ENCODE peak calls at places on chromosomes 6 and 20, in ten cellular contexts. P is endothelial cell; E is coronary artery; I is transverse colon; D is body of pancreas; A is CD8-positive, alpha-beta T cell; C is lower leg skin; O is neural progenitor cell; R is spleen; G is mesothelial cell of epicardium. M is an unnamed sample.

GRCh38 chr20:3248167-3248992 is 9.4 kb upstream of the SLC4A11 start:
- DNase-seq in P (peak; percentile 34), A (no peak), R (peak; percentile 74), D (peak; percentile 40), I (no peak), O (peak; percentile 83), E (no peak), C (no peak), G (no peak), M (no peak)

GRCh38 chr6:79498842-79499241 is 38.4 kb downstream of the LCA5 start:
- DNase-seq in R (no peak), I (no peak), A (no peak), C (no peak), E (no peak), G (no peak), P (no peak), D (no peak), O (no peak), M (no peak)

GRCh38 chr20:48769111-48769879 is 58.5 kb downstream of the PREX1 start:
- DNase-seq in D (no peak), R (peak; percentile 88), I (no peak), P (no peak), G (no peak), C (no peak), A (peak; percentile 98), E (no peak), O (no peak), M (peak; percentile 73)

GRCh38 chr6:50353603-50354002 is 303.9 kb upstream of the DEFB112 start:
- DNase-seq in P (no peak), G (no peak), R (no peak), D (no peak), I (no peak), O (no peak), C (no peak), A (no peak), E (no peak), M (no peak)

GRCh38 chr6:111280445-111280844 is 193.1 kb downstream of the SLC16A10 start:
- DNase-seq in D (no peak), A (no peak), C (no peak), G (no peak), P (no peak), O (no peak), I (no peak), E (no peak), R (no peak), M (no peak)

GRCh38 chr6:113586966-113587699 is 270.0 kb upstream of the MARCKS start:
- DNase-seq in C (no peak), D (no peak), I (no peak), R (no peak), G (no peak), O (peak; percentile 90), P (no peak), A (no peak), E (no peak), M (no peak)

GRCh38 chr6:143596857-143597256 is 80.9 kb upstream of the PHACTR2 start:
- DNase-seq in I (no peak), D (peak; percentile 31), R (no peak), G (no peak), C (peak; percentile 92), A (no peak), P (no peak), E (no peak), O (no peak), M (no peak)

GRCh38 chr6:73134588-73134987 is 90.7 kb downstream of the KHDC1L start:
- DNase-seq in G (no peak), E (no peak), R (no peak), I (peak; percentile 23), D (peak; percentile 59), O (peak; percentile 87), A (no peak), P (peak; percentile 83), C (no peak), M (peak; percentile 44)

GRCh38 chr20:32466739-32467505 is 108.8 kb downstream of the ASXL1 start:
- DNase-seq in O (no peak), G (no peak), I (no peak), C (no peak), D (peak; percentile 8), R (no peak), P (no peak), E (no peak), A (no peak), M (no peak)

GRCh38 chr6:121896363-121896762 is 460.9 kb downstream of the GJA1 start:
- DNase-seq in O (no peak), D (no peak), A (no peak), R (no peak), G (no peak), I (no peak), E (no peak), C (no peak), P (no peak), M (no peak)

GRCh38 chr6:15457903-15458530 is 204.8 kb downstream of the DTNBP1 start:
- DNase-seq in D (no peak), A (no peak), E (no peak), R (no peak), I (no peak), O (no peak), G (no peak), P (no peak), C (no peak), M (no peak)

GRCh38 chr6:83474309-83474708 is 38.0 kb upstream of the PRSS35 start:
- DNase-seq in A (no peak), G (no peak), I (peak; percentile 11), R (no peak), C (no peak), P (no peak), O (no peak), D (no peak), E (no peak), M (no peak)

GRCh38 chr6:168828800-168829199 is 387.8 kb downstream of the SMOC2 start:
- DNase-seq in O (no peak), E (no peak), D (no peak), C (no peak), G (no peak), R (no peak), I (no peak), A (no peak), P (no peak), M (no peak)

GRCh38 chr20:11454966-11455799 is 462.5 kb upstream of the BTBD3 start:
- DNase-seq in I (peak; percentile 17), G (no peak), R (no peak), P (peak; percentile 15), E (no peak), A (no peak), C (no peak), D (no peak), O (no peak), M (no peak)

GRCh38 chr6:150930816-150931215 is 65.3 kb downstream of the MTHFD1L start:
- DNase-seq in E (no peak), P (no peak), I (no peak), A (no peak), R (no peak), C (no peak), O (no peak), D (no peak), G (no peak), M (no peak)

DNA sequence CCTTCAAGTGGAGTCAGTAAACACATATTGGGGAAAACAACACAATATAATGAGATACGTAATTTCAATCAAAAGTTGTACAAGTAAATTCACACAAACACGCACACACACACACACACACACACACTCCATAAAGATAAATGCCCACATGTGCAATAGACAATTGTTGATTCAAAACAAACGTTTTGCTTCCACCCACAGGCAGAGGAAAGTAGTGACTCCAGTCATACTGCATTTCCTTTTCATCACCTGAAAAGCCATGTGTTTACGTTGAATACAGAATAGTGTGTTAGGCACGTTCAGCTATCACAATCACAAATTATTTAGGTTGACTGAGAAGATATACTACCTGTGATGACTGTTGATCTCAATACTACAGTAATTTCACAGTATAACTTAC is 443.8 kb upstream of the MANEA start:
- DNase-seq in C (no peak), D (no peak), R (no peak), G (no peak), E (no peak), A (no peak), P (peak; percentile 6), O (peak; percentile 30), I (no peak), M (no peak)
- TF ChIP-seq CTCF in C (no peak), D (no peak), R (no peak), G (no peak), E (no peak), A (no peak), P (no peak), O (peak; percentile 50), I (no peak), M (no peak)

GRCh38 chr6:139473239-139473701 is 98.8 kb upstream of the CITED2 start:
- DNase-seq in A (no peak), G (no peak), R (no peak), C (no peak), D (peak; percentile 68), O (peak; percentile 57), E (no peak), P (no peak), I (no peak), M (no peak)
- TF ChIP-seq CTCF in A (no peak), G (no peak), R (no peak), C (no peak), D (no peak), O (no peak), E (no peak), P (no peak), I (no peak), M (no peak)

GRCh38 chr20:61640846-61641245 is 388.8 kb downstream of the CDH4 start:
- DNase-seq in P (no peak), D (no peak), I (no peak), E (no peak), C (no peak), A (no peak), R (no peak), O (no peak), G (no peak), M (no peak)

GRCh38 chr20:61635721-61636455 is 383.8 kb downstream of the CDH4 start:
- DNase-seq in A (no peak), I (no peak), E (no peak), R (no peak), G (no peak), C (no peak), O (no peak), D (no peak), P (no peak), M (no peak)

GRCh38 chr20:61640171-61640570 is 388.1 kb downstream of the CDH4 start:
- DNase-seq in A (no peak), D (no peak), P (no peak), O (no peak), I (no peak), R (no peak), E (no peak), G (no peak), C (no peak), M (no peak)

GRCh38 chr20:61636531-61637116 is 384.6 kb downstream of the CDH4 start:
- DNase-seq in D (no peak), I (no peak), O (peak; percentile 50), G (no peak), P (no peak), R (no peak), A (no peak), E (no peak), C (no peak), M (no peak)

GRCh38 chr20:61639200-61639599 is 387.1 kb downstream of the CDH4 start:
- DNase-seq in E (no peak), A (no peak), G (no peak), P (no peak), C (no peak), I (no peak), R (no peak), O (no peak), D (no peak), M (no peak)
- TF ChIP-seq CTCF in E (no peak), A (no peak), G (no peak), P (no peak), C (no peak), I (no peak), R (no peak), O (no peak), D (no peak), M (no peak)

GRCh38 chr6:47595785-47596184 is 102.6 kb upstream of the ADGRF4 start:
- DNase-seq in P (no peak), E (no peak), I (peak; percentile 67), A (no peak), O (no peak), C (no peak), G (no peak), R (no peak), D (peak; percentile 18), M (no peak)
- TF ChIP-seq CTCF in P (no peak), E (no peak), I (no peak), A (no peak), O (no peak), C (no peak), G (no peak), R (no peak), D (no peak), M (no peak)

M was measured in GM12864.